ENCODE peak calls at places on chromosome 5, in eight cellular contexts. One of them, this sample, is unnamed. For H3K4me1 and H3K9me3, the result is how much of the 10 kb centered on the place peaks cover.

GRCh38 chr5:66596791-66597757 is 881 bp downstream of the MAST4 start:
- DNase-seq in mesenchymal stem cell: peak
- DNase-seq in tibial nerve: no peak
- DNase-seq in body of pancreas: peak
- DNase-seq in PC-9: no peak
- DNase-seq in CD4-positive, alpha-beta memory T cell: no peak
- DNase-seq in tibial artery: no peak
- DNase-seq in H9: peak
- DNase-seq in this sample: peak

GRCh38 chr5:178626484-178627258 is at the start of gene CLK4:
- DNase-seq in mesenchymal stem cell: peak
- DNase-seq in PC-9: peak
- DNase-seq in H9: peak
- DNase-seq in tibial nerve: peak
- DNase-seq in body of pancreas: peak
- DNase-seq in CD4-positive, alpha-beta memory T cell: peak
- DNase-seq in tibial artery: peak
- DNase-seq in this sample: peak

GRCh38 chr5:179668404-179668803 is 12.4 kb downstream of the CBY3 start:
- DNase-seq in CD4-positive, alpha-beta memory T cell: peak
- DNase-seq in mesenchymal stem cell: peak
- DNase-seq in tibial artery: no peak
- DNase-seq in tibial nerve: no peak
- DNase-seq in PC-9: no peak
- DNase-seq in body of pancreas: peak
- DNase-seq in H9: peak
- DNase-seq in this sample: peak

GRCh38 chr5:5025774-5026406 is 114.2 kb upstream of the ADAMTS16 start:
- DNase-seq in CD4-positive, alpha-beta memory T cell: no peak
- DNase-seq in tibial nerve: no peak
- DNase-seq in body of pancreas: no peak
- DNase-seq in H9: no peak
- DNase-seq in mesenchymal stem cell: no peak
- DNase-seq in tibial artery: no peak
- DNase-seq in PC-9: peak
- DNase-seq in this sample: no peak

GRCh38 chr5:125835293-125836172 is 587.7 kb upstream of the GRAMD2B start:
- DNase-seq in body of pancreas: peak
- DNase-seq in mesenchymal stem cell: peak
- DNase-seq in PC-9: peak
- DNase-seq in H9: peak
- DNase-seq in tibial artery: no peak
- DNase-seq in tibial nerve: no peak
- DNase-seq in CD4-positive, alpha-beta memory T cell: no peak
- DNase-seq in this sample: peak

GRCh38 chr5:6837519-6838110 is 124.4 kb downstream of the TENT4A start:
- DNase-seq in tibial artery: no peak
- DNase-seq in CD4-positive, alpha-beta memory T cell: peak
- DNase-seq in PC-9: peak
- DNase-seq in mesenchymal stem cell: no peak
- DNase-seq in tibial nerve: no peak
- DNase-seq in body of pancreas: no peak
- DNase-seq in H9: no peak
- DNase-seq in this sample: no peak

GRCh38 chr5:74201334-74202081 is 439.0 kb downstream of the ENC1 start:
- DNase-seq in mesenchymal stem cell: peak
- DNase-seq in CD4-positive, alpha-beta memory T cell: no peak
- DNase-seq in PC-9: peak
- DNase-seq in body of pancreas: peak
- DNase-seq in tibial artery: no peak
- DNase-seq in tibial nerve: peak
- DNase-seq in H9: no peak
- DNase-seq in this sample: peak

GRCh38 chr5:116953251-116953934 is 378.8 kb upstream of the SEMA6A start:
- DNase-seq in PC-9: no peak
- DNase-seq in tibial nerve: no peak
- DNase-seq in H9: no peak
- DNase-seq in body of pancreas: no peak
- DNase-seq in tibial artery: no peak
- DNase-seq in mesenchymal stem cell: peak
- DNase-seq in CD4-positive, alpha-beta memory T cell: no peak
- DNase-seq in this sample: no peak

GRCh38 chr5:161846731-161847130 is 1.2 kb upstream of the GABRA1 start:
- DNase-seq in mesenchymal stem cell: no peak
- DNase-seq in PC-9: no peak
- DNase-seq in H9: peak
- DNase-seq in tibial nerve: no peak
- DNase-seq in tibial artery: no peak
- DNase-seq in body of pancreas: peak
- DNase-seq in CD4-positive, alpha-beta memory T cell: no peak
- DNase-seq in this sample: no peak

GRCh38 chr5:138623053-138623452 is 47.9 kb upstream of the HSPA9 start:
- DNase-seq in CD4-positive, alpha-beta memory T cell: no peak
- DNase-seq in tibial nerve: no peak
- DNase-seq in PC-9: no peak
- DNase-seq in H9: no peak
- DNase-seq in body of pancreas: no peak
- DNase-seq in tibial artery: peak
- DNase-seq in mesenchymal stem cell: no peak
- DNase-seq in this sample: no peak

GRCh38 chr5:36522746-36523065 is 83.7 kb upstream of the SLC1A3 start:
- DNase-seq in body of pancreas: peak
- DNase-seq in tibial nerve: no peak
- DNase-seq in H9: no peak
- DNase-seq in CD4-positive, alpha-beta memory T cell: no peak
- DNase-seq in mesenchymal stem cell: no peak
- DNase-seq in tibial artery: no peak
- DNase-seq in PC-9: no peak
- DNase-seq in this sample: no peak

GRCh38 chr5:56055859-56056258 is 61.1 kb upstream of the IL6ST start:
- DNase-seq in tibial nerve: no peak
- DNase-seq in H9: no peak
- DNase-seq in mesenchymal stem cell: no peak
- DNase-seq in CD4-positive, alpha-beta memory T cell: no peak
- DNase-seq in body of pancreas: no peak
- DNase-seq in PC-9: no peak
- DNase-seq in tibial artery: no peak
- DNase-seq in this sample: no peak

GRCh38 chr5:154478752-154479159 is 729 bp upstream of the HAND1 start:
- DNase-seq in tibial nerve: no peak
- DNase-seq in CD4-positive, alpha-beta memory T cell: no peak
- DNase-seq in H9: peak
- DNase-seq in tibial artery: no peak
- DNase-seq in PC-9: no peak
- DNase-seq in body of pancreas: no peak
- DNase-seq in mesenchymal stem cell: peak
- DNase-seq in this sample: no peak

GRCh38 chr5:35407697-35408096 is 177.4 kb upstream of the PRLR start:
- DNase-seq in PC-9: no peak
- DNase-seq in tibial artery: no peak
- DNase-seq in body of pancreas: no peak
- DNase-seq in mesenchymal stem cell: no peak
- DNase-seq in H9: no peak
- DNase-seq in tibial nerve: no peak
- DNase-seq in CD4-positive, alpha-beta memory T cell: no peak
- DNase-seq in this sample: no peak

GRCh38 chr5:76472338-76473336 is 69.6 kb downstream of the IQGAP2 start:
- DNase-seq in tibial nerve: no peak
- DNase-seq in mesenchymal stem cell: no peak
- DNase-seq in H9: no peak
- DNase-seq in CD4-positive, alpha-beta memory T cell: no peak
- DNase-seq in body of pancreas: no peak
- DNase-seq in tibial artery: no peak
- DNase-seq in PC-9: no peak
- DNase-seq in this sample: no peak

GRCh38 chr5:139641116-139642080 is 6.8 kb upstream of the CXXC5 start:
- DNase-seq in tibial artery: peak
- DNase-seq in H9: no peak
- DNase-seq in mesenchymal stem cell: no peak
- DNase-seq in tibial nerve: no peak
- DNase-seq in body of pancreas: no peak
- DNase-seq in CD4-positive, alpha-beta memory T cell: no peak
- DNase-seq in PC-9: no peak
- DNase-seq in this sample: peak
- H3K4me1 ChIP-seq in tibial artery: under half
- H3K4me1 ChIP-seq in H9: under half
- H3K4me1 ChIP-seq in mesenchymal stem cell: half or more
- H3K4me1 ChIP-seq in tibial nerve: half or more
- H3K4me1 ChIP-seq in body of pancreas: half or more
- H3K4me1 ChIP-seq in CD4-positive, alpha-beta memory T cell: under half
- H3K4me1 ChIP-seq in PC-9: half or more
- H3K4me1 ChIP-seq in this sample: under half

GRCh38 chr5:94361161-94361560 is 257.2 kb downstream of the KIAA0825 start:
- DNase-seq in tibial artery: no peak
- DNase-seq in body of pancreas: no peak
- DNase-seq in tibial nerve: no peak
- DNase-seq in CD4-positive, alpha-beta memory T cell: no peak
- DNase-seq in PC-9: no peak
- DNase-seq in H9: no peak
- DNase-seq in mesenchymal stem cell: no peak
- DNase-seq in this sample: no peak
- H3K27ac ChIP-seq in tibial artery: no peak
- H3K27ac ChIP-seq in body of pancreas: no peak
- H3K27ac ChIP-seq in tibial nerve: no peak
- H3K27ac ChIP-seq in CD4-positive, alpha-beta memory T cell: no peak
- H3K27ac ChIP-seq in PC-9: no peak
- H3K27ac ChIP-seq in H9: peak
- H3K27ac ChIP-seq in mesenchymal stem cell: no peak
- H3K27ac ChIP-seq in this sample: no peak

DNA sequence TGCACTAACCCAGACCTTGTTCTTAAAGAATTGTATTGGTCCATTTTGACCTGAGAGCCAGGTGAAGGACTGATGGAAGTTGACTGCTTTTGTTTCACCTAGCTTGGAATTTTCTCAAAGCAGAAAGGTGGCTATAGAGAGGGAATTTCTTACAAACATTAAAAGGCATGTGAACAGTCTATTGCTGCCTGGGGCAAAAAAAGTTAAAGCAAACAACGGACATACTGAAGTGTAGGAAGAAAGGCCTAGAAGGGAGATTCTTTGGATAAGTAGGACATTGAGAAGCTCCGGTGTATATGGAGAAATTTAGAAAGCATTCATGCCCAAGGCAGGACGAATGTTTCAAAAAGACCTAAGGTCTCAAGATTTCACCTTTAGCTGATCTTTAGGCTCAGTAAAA is 11.7 kb downstream of the CATSPER3 start:
- DNase-seq in H9: no peak
- DNase-seq in body of pancreas: no peak
- DNase-seq in PC-9: no peak
- DNase-seq in tibial nerve: no peak
- DNase-seq in tibial artery: no peak
- DNase-seq in mesenchymal stem cell: no peak
- DNase-seq in CD4-positive, alpha-beta memory T cell: no peak
- DNase-seq in this sample: no peak
- H3K9me3 ChIP-seq in H9: under half
- H3K9me3 ChIP-seq in body of pancreas: under half
- H3K9me3 ChIP-seq in PC-9: under half
- H3K9me3 ChIP-seq in tibial nerve: under half
- H3K9me3 ChIP-seq in tibial artery: under half
- H3K9me3 ChIP-seq in mesenchymal stem cell: half or more
- H3K9me3 ChIP-seq in CD4-positive, alpha-beta memory T cell: under half
- H3K9me3 ChIP-seq in this sample: under half

GRCh38 chr5:157550668-157551067 is 24.9 kb downstream of the ADAM19 start:
- DNase-seq in CD4-positive, alpha-beta memory T cell: no peak
- DNase-seq in PC-9: no peak
- DNase-seq in tibial nerve: no peak
- DNase-seq in H9: no peak
- DNase-seq in tibial artery: no peak
- DNase-seq in body of pancreas: no peak
- DNase-seq in mesenchymal stem cell: no peak
- DNase-seq in this sample: no peak
- H3K4me1 ChIP-seq in CD4-positive, alpha-beta memory T cell: half or more
- H3K4me1 ChIP-seq in PC-9: half or more
- H3K4me1 ChIP-seq in tibial nerve: half or more
- H3K4me1 ChIP-seq in H9: under half
- H3K4me1 ChIP-seq in tibial artery: under half
- H3K4me1 ChIP-seq in body of pancreas: under half
- H3K4me1 ChIP-seq in mesenchymal stem cell: under half
- H3K4me1 ChIP-seq in this sample: half or more